ENCODE peak calls at places on chromosome 18, in eight cellular contexts. K is left cardiac atrium; M is SK-N-MC; V is A172; N is activated effector memory CD4-positive, alpha-beta T cell treated with Interleukin-2 at 50 U/mL for 16 hours; T is A673; J is naive thymus-derived CD4-positive, alpha-beta T cell; H is anterior cingulate cortex. P is an unnamed sample.

GRCh38 chr18:51192026-51192425 is 5.5 kb downstream of the MEX3C start:
- DNase-seq in K (no peak), V (no peak), T (no peak), N (no peak), H (no peak), M (no peak), J (no peak), P (peak)

GRCh38 chr18:59695551-59695950 is 1.7 kb downstream of the CCBE1 start:
- DNase-seq in H (no peak), N (no peak), T (no peak), K (no peak), V (no peak), J (no peak), M (no peak), P (no peak)

GRCh38 chr18:48858676-48859075 is 92.1 kb downstream of the SMAD7 start:
- DNase-seq in M (no peak), H (no peak), V (no peak), N (no peak), J (no peak), K (peak), T (no peak), P (no peak)

GRCh38 chr18:56257215-56257614 is 381.2 kb downstream of the TXNL1 start:
- DNase-seq in J (no peak), V (peak), N (no peak), T (peak), H (no peak), M (no peak), K (no peak), P (peak)

GRCh38 chr18:79234438-79234837 is 161.3 kb upstream of the NFATC1 start:
- DNase-seq in J (no peak), K (no peak), T (no peak), N (no peak), M (no peak), H (no peak), V (no peak), P (no peak)

GRCh38 chr18:51069885-51070284 is 39.9 kb downstream of the SMAD4 start:
- DNase-seq in M (no peak), K (no peak), H (no peak), J (no peak), N (no peak), T (no peak), V (no peak), P (peak)

GRCh38 chr18:6537468-6537867 is 122.8 kb upstream of the L3MBTL4 start:
- DNase-seq in K (no peak), M (no peak), J (no peak), H (no peak), V (no peak), T (no peak), N (no peak), P (no peak)

GRCh38 chr18:44536619-44537018 is 144.1 kb upstream of the SETBP1 start:
- DNase-seq in T (no peak), J (no peak), H (no peak), K (no peak), V (no peak), M (no peak), N (no peak), P (no peak)

GRCh38 chr18:70132999-70133398 is 72.5 kb downstream of the RTTN start:
- DNase-seq in M (no peak), K (no peak), H (no peak), N (no peak), V (peak), T (no peak), J (no peak), P (peak)

GRCh38 chr18:354003-354402 is 86.2 kb upstream of the THOC1 start:
- DNase-seq in N (no peak), K (no peak), H (no peak), V (no peak), M (no peak), T (no peak), J (no peak), P (peak)

GRCh38 chr18:73124165-73124564 is 256.4 kb upstream of the NETO1 start:
- DNase-seq in J (no peak), N (no peak), V (peak), H (no peak), T (no peak), M (no peak), K (no peak), P (no peak)

GRCh38 chr18:49547701-49548100 is 14.2 kb upstream of the LIPG start:
- DNase-seq in J (no peak), H (no peak), K (no peak), V (no peak), T (no peak), M (no peak), N (no peak), P (peak)

GRCh38 chr18:45774065-45774521 is 50.1 kb downstream of the SLC14A1 start:
- DNase-seq in M (no peak), K (no peak), H (no peak), V (peak), T (peak), J (no peak), N (no peak), P (peak)

GRCh38 chr18:79948719-79949411 is 2.6 kb downstream of the SLC66A2 start:
- DNase-seq in V (no peak), H (no peak), T (no peak), K (no peak), N (no peak), J (no peak), M (no peak), P (no peak)

GRCh38 chr18:8489761-8490160 is 119.5 kb upstream of the RAB12 start:
- DNase-seq in T (no peak), V (no peak), J (no peak), N (no peak), H (no peak), M (no peak), K (no peak), P (no peak)

GRCh38 chr18:8121942-8122480 is 487.2 kb upstream of the RAB12 start:
- DNase-seq in V (peak), M (no peak), J (no peak), H (no peak), K (no peak), T (no peak), N (no peak), P (peak)

GRCh38 chr18:59904051-59904601 is 4.3 kb downstream of the PMAIP1 start:
- DNase-seq in J (no peak), N (no peak), M (no peak), H (no peak), V (no peak), K (no peak), T (no peak), P (no peak)

GRCh38 chr18:30766053-30766452 is 276.5 kb downstream of the DSC3 start:
- DNase-seq in K (no peak), N (no peak), H (no peak), M (no peak), V (no peak), T (no peak), J (no peak), P (no peak)

GRCh38 chr18:67672719-67673118 is 156.2 kb upstream of the DSEL start:
- DNase-seq in N (no peak), V (no peak), K (no peak), T (no peak), J (no peak), H (no peak), M (no peak), P (peak)

GRCh38 chr18:55627007-55627406 is 39.0 kb upstream of the TCF4 start:
- DNase-seq in M (no peak), T (no peak), N (no peak), J (no peak), K (no peak), V (no peak), H (no peak), P (peak)

GRCh38 chr18:22674300-22674699 is 256.6 kb upstream of the CTAGE1 start:
- DNase-seq in N (no peak), H (no peak), J (no peak), T (no peak), K (no peak), M (no peak), V (peak), P (peak)

GRCh38 chr18:62999392-62999791 is 284.1 kb downstream of the PHLPP1 start:
- DNase-seq in T (no peak), K (peak), N (no peak), M (no peak), H (no peak), V (peak), J (no peak), P (peak)

GRCh38 chr18:57027190-57027708 is 119.6 kb upstream of the BOD1L2 start:
- DNase-seq in T (no peak), V (no peak), J (no peak), N (no peak), M (no peak), K (no peak), H (no peak), P (no peak)

GRCh38 chr18:39039828-39040227 is 1474.2 kb upstream of the CELF4 start:
- DNase-seq in T (no peak), M (no peak), H (no peak), J (no peak), V (no peak), K (no peak), N (no peak), P (no peak)

GRCh38 chr18:36196239-36196995 is 9.1 kb downstream of the MOCOS start:
- DNase-seq in M (no peak), V (no peak), T (no peak), N (no peak), H (no peak), J (no peak), K (no peak), P (no peak)

GRCh38 chr18:53610957-53611356 is 613.5 kb downstream of the MBD2 start:
- DNase-seq in H (no peak), J (no peak), K (no peak), V (no peak), T (no peak), M (no peak), N (no peak), P (no peak)

GRCh38 chr18:34729264-34729663 is 19.2 kb downstream of the DTNA start:
- DNase-seq in T (peak), V (peak), K (no peak), H (no peak), M (no peak), N (no peak), J (no peak), P (peak)

GRCh38 chr18:68847219-68847860 is 49.5 kb downstream of the CCDC102B start:
- DNase-seq in J (no peak), V (no peak), M (peak), T (peak), H (no peak), N (no peak), K (no peak), P (peak)

GRCh38 chr18:63464434-63464833 is 12.3 kb upstream of the SERPINB5 start:
- DNase-seq in N (no peak), H (no peak), J (no peak), K (no peak), M (no peak), V (no peak), T (no peak), P (no peak)

GRCh38 chr18:13500891-13501887 is 225.2 kb downstream of the FAM210A start:
- DNase-seq in K (peak), N (no peak), V (peak), T (peak), M (no peak), H (no peak), J (no peak), P (peak)

GRCh38 chr18:61608306-61608705 is 275.1 kb downstream of the CDH20 start:
- DNase-seq in H (no peak), M (no peak), K (no peak), V (peak), T (no peak), N (no peak), J (no peak), P (peak)

GRCh38 chr18:24933345-24933744 is 418.6 kb downstream of the ZNF521 start:
- DNase-seq in V (no peak), N (no peak), H (no peak), J (no peak), K (no peak), T (no peak), M (no peak), P (no peak)

P was measured in GM23248.